ENCODE peak calls at places on chromosomes 5 and 9, in nine cellular contexts. N, G, H, C, D, P, M, T and J are unnamed samples. For H3K9me3, the result is how much of the 10 kb centered on the place peaks cover.

GRCh38 chr9:93121316-93122241 is 12.5 kb downstream of the NINJ1 start:
- DNase-seq in N (no peak), G (peak), H (no peak), C (peak), D (no peak), P (no peak), M (peak), T (peak), J (peak)

GRCh38 chr5:173758675-173759074 is 129.5 kb upstream of the CPEB4 start:
- DNase-seq in N (no peak), G (no peak), H (no peak), C (no peak), D (no peak), P (no peak), M (no peak), T (no peak), J (no peak)

GRCh38 chr5:58849995-58850667 is 267.3 kb downstream of the RAB3C start:
- DNase-seq in N (peak), G (peak), H (peak), C (peak), D (peak), P (no peak), M (peak), T (no peak), J (no peak)

GRCh38 chr5:32233696-32234447 is 59.8 kb upstream of the GOLPH3 start:
- DNase-seq in N (no peak), G (no peak), H (no peak), C (no peak), D (peak), P (no peak), M (peak), T (no peak), J (no peak)

GRCh38 chr5:102036927-102037326 is 259.2 kb downstream of the SLCO4C1 start:
- DNase-seq in N (peak), G (no peak), H (no peak), C (no peak), D (no peak), P (no peak), M (no peak), T (no peak), J (no peak)

GRCh38 chr5:2805080-2805479 is 53.6 kb upstream of the IRX2 start:
- DNase-seq in N (no peak), G (no peak), H (no peak), C (peak), D (peak), P (no peak), M (no peak), T (no peak), J (no peak)

GRCh38 chr9:81915801-81916505 is 12.3 kb upstream of the SPATA31D4 start:
- DNase-seq in N (no peak), G (no peak), H (no peak), C (no peak), D (no peak), P (no peak), M (no peak), T (no peak), J (no peak)

GRCh38 chr5:169788168-169788567 is 151.1 kb downstream of the DOCK2 start:
- DNase-seq in N (no peak), G (no peak), H (no peak), C (no peak), D (peak), P (no peak), M (no peak), T (no peak), J (no peak)

GRCh38 chr9:77764894-77765780 is 117.0 kb upstream of the GNA14 start:
- DNase-seq in N (no peak), G (no peak), H (peak), C (no peak), D (peak), P (no peak), M (no peak), T (no peak), J (no peak)

GRCh38 chr5:179141867-179142266 is 81.7 kb downstream of the ZNF354C start:
- DNase-seq in N (no peak), G (no peak), H (no peak), C (no peak), D (no peak), P (no peak), M (no peak), T (no peak), J (no peak)
- H3K9me3 ChIP-seq in N (under half), G (under half), H (under half), C (under half), D (under half), P (under half), M (under half), T (under half), J (under half)

DNA sequence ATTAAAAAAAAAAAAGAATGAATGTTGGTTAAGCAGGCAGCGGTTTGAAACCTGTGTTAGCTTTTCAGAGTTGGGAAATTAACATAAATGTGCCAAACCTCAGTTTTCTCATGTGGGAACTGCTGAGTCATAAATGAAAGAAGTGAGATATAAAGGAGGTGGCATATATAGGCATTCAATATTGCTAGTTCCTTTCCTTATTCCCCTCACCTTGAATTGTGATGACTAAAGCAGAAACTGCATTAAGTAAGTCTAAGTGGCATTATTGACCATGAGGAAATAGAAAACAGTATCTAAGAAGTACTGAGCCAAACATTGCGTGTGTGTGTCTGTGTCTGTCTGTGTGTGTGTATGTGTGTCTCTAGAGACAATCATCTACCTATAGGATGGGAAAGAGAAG is 691.2 kb downstream of the TLR4 start:
- DNase-seq in N (no peak), G (no peak), H (no peak), C (no peak), D (no peak), P (no peak), M (no peak), T (no peak), J (no peak)
- H3K9me3 ChIP-seq in N (under half), G (under half), H (under half), C (under half), D (under half), P (under half), M (under half), T (under half), J (under half)

DNA sequence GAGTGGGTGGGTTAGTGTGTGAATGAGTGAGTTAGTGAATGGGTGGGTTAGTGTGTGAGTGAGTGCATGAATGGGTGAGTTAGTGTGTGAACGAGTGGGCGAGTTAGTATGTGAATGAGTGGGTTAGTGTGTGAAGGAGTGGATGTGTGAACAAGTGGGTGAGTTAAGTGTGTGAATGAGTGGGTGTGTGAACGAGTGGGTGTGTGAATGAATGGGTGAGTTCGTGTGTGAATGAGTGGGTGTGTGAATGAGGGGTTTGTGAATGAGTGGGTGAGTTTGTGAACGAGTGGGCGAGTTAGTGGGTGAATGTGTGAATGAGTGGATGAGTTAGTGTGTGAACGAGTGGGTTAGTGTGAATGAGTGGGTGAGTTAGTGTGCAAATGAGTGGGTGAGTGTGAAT is 34.0 kb downstream of the NKD2 start:
- DNase-seq in N (no peak), G (no peak), H (no peak), C (no peak), D (no peak), P (no peak), M (no peak), T (no peak), J (no peak)
- H3K9me3 ChIP-seq in N (under half), G (under half), H (under half), C (under half), D (under half), P (under half), M (under half), T (under half), J (under half)

DNA sequence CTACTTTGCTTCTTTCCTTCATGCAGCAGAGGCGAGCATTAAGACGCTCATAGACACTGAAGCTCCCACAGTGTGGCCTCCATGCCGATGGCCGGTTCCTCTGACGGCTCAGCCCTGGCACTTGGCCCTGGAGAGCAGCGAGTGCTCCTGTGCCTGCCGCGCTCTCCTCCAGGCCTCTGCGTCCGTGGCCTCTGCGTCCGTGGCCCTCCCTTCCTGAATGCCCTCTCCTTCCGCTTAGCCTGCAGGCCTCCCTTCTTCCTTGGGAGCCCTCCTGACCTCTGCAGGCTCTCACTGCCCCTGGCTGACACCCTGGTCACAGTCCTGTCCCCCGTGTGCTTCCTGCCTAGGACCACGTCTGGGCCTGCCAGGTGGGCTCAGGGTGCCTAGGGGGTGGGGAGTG is 92.8 kb downstream of the ZNF354C start:
- DNase-seq in N (no peak), G (no peak), H (no peak), C (peak), D (no peak), P (no peak), M (no peak), T (no peak), J (peak)
- H3K9me3 ChIP-seq in N (under half), G (under half), H (under half), C (under half), D (under half), P (under half), M (under half), T (under half), J (under half)

GRCh38 chr9:119160559-119160958 is 208.7 kb downstream of the BRINP1 start:
- DNase-seq in N (no peak), G (no peak), H (no peak), C (no peak), D (no peak), P (no peak), M (no peak), T (no peak), J (no peak)
- H3K9me3 ChIP-seq in N (under half), G (under half), H (under half), C (under half), D (under half), P (under half), M (under half), T (under half), J (under half)